ENCODE peak calls at places on chromosomes 16 and 17, in nine cellular contexts. One of them, this sample, is unnamed.

GRCh38 chr17:27244481-27245223 is 49.3 kb upstream of the WSB1 start:
- DNase-seq in anterior cingulate cortex: peak; percentile 15
- DNase-seq in activated CD4-positive, alpha-beta T cell treated with anti-CD3 and anti-CD28 coated beads, Interleukin-2, amount 10 ng/mL, durations not matched to agents 7 days and 5 days: no peak
- DNase-seq in NCI-H1092 treated with DMSO at 0.1 percent for 48 hours: no peak
- DNase-seq in sigmoid colon: peak; percentile 91
- DNase-seq in mammary epithelial cell: peak; percentile 90
- DNase-seq in fibroblast of the aortic adventitia: peak; percentile 99
- DNase-seq in CD8-positive, alpha-beta memory T cell: no peak
- DNase-seq in EL: peak; percentile 91
- DNase-seq in this sample: no peak

GRCh38 chr17:45171338-45172231 is 9.9 kb downstream of the HEXIM2 start:
- DNase-seq in anterior cingulate cortex: peak; percentile 19
- DNase-seq in activated CD4-positive, alpha-beta T cell treated with anti-CD3 and anti-CD28 coated beads, Interleukin-2, amount 10 ng/mL, durations not matched to agents 7 days and 5 days: no peak
- DNase-seq in NCI-H1092 treated with DMSO at 0.1 percent for 48 hours: no peak
- DNase-seq in sigmoid colon: peak; percentile 80
- DNase-seq in mammary epithelial cell: peak; percentile 84
- DNase-seq in fibroblast of the aortic adventitia: no peak
- DNase-seq in CD8-positive, alpha-beta memory T cell: no peak
- DNase-seq in EL: peak; percentile 82
- DNase-seq in this sample: no peak

GRCh38 chr16:27370318-27370717 is 31.7 kb upstream of the IL21R start:
- DNase-seq in anterior cingulate cortex: no peak
- DNase-seq in activated CD4-positive, alpha-beta T cell treated with anti-CD3 and anti-CD28 coated beads, Interleukin-2, amount 10 ng/mL, durations not matched to agents 7 days and 5 days: no peak
- DNase-seq in NCI-H1092 treated with DMSO at 0.1 percent for 48 hours: no peak
- DNase-seq in sigmoid colon: no peak
- DNase-seq in mammary epithelial cell: no peak
- DNase-seq in fibroblast of the aortic adventitia: no peak
- DNase-seq in CD8-positive, alpha-beta memory T cell: no peak
- DNase-seq in EL: no peak
- DNase-seq in this sample: no peak

GRCh38 chr16:57191056-57191536 is 5.0 kb downstream of the RSPRY1 start:
- DNase-seq in anterior cingulate cortex: no peak
- DNase-seq in activated CD4-positive, alpha-beta T cell treated with anti-CD3 and anti-CD28 coated beads, Interleukin-2, amount 10 ng/mL, durations not matched to agents 7 days and 5 days: no peak
- DNase-seq in NCI-H1092 treated with DMSO at 0.1 percent for 48 hours: no peak
- DNase-seq in sigmoid colon: no peak
- DNase-seq in mammary epithelial cell: peak; percentile 77
- DNase-seq in fibroblast of the aortic adventitia: no peak
- DNase-seq in CD8-positive, alpha-beta memory T cell: no peak
- DNase-seq in EL: peak; percentile 74
- DNase-seq in this sample: no peak

GRCh38 chr16:17397499-17397891 is 73.3 kb downstream of the XYLT1 start:
- DNase-seq in anterior cingulate cortex: no peak
- DNase-seq in activated CD4-positive, alpha-beta T cell treated with anti-CD3 and anti-CD28 coated beads, Interleukin-2, amount 10 ng/mL, durations not matched to agents 7 days and 5 days: no peak
- DNase-seq in NCI-H1092 treated with DMSO at 0.1 percent for 48 hours: peak; percentile 98
- DNase-seq in sigmoid colon: no peak
- DNase-seq in mammary epithelial cell: no peak
- DNase-seq in fibroblast of the aortic adventitia: peak; percentile 46
- DNase-seq in CD8-positive, alpha-beta memory T cell: peak; percentile 59
- DNase-seq in EL: peak; percentile 83
- DNase-seq in this sample: no peak

GRCh38 chr17:7903154-7904103 is 12.7 kb downstream of the RNF227 start:
- DNase-seq in anterior cingulate cortex: peak; percentile 16
- DNase-seq in activated CD4-positive, alpha-beta T cell treated with anti-CD3 and anti-CD28 coated beads, Interleukin-2, amount 10 ng/mL, durations not matched to agents 7 days and 5 days: no peak
- DNase-seq in NCI-H1092 treated with DMSO at 0.1 percent for 48 hours: no peak
- DNase-seq in sigmoid colon: peak; percentile 34
- DNase-seq in mammary epithelial cell: peak; percentile 71
- DNase-seq in fibroblast of the aortic adventitia: no peak
- DNase-seq in CD8-positive, alpha-beta memory T cell: no peak
- DNase-seq in EL: no peak
- DNase-seq in this sample: no peak

GRCh38 chr17:50538549-50539410 is 6.2 kb downstream of the EPN3 start:
- DNase-seq in anterior cingulate cortex: no peak
- DNase-seq in activated CD4-positive, alpha-beta T cell treated with anti-CD3 and anti-CD28 coated beads, Interleukin-2, amount 10 ng/mL, durations not matched to agents 7 days and 5 days: no peak
- DNase-seq in NCI-H1092 treated with DMSO at 0.1 percent for 48 hours: no peak
- DNase-seq in sigmoid colon: no peak
- DNase-seq in mammary epithelial cell: no peak
- DNase-seq in fibroblast of the aortic adventitia: no peak
- DNase-seq in CD8-positive, alpha-beta memory T cell: no peak
- DNase-seq in EL: no peak
- DNase-seq in this sample: no peak

GRCh38 chr16:30813821-30814189 is 26.8 kb upstream of the ZNF629 start:
- DNase-seq in anterior cingulate cortex: no peak
- DNase-seq in activated CD4-positive, alpha-beta T cell treated with anti-CD3 and anti-CD28 coated beads, Interleukin-2, amount 10 ng/mL, durations not matched to agents 7 days and 5 days: no peak
- DNase-seq in NCI-H1092 treated with DMSO at 0.1 percent for 48 hours: no peak
- DNase-seq in sigmoid colon: no peak
- DNase-seq in mammary epithelial cell: no peak
- DNase-seq in fibroblast of the aortic adventitia: no peak
- DNase-seq in CD8-positive, alpha-beta memory T cell: no peak
- DNase-seq in EL: no peak
- DNase-seq in this sample: no peak

GRCh38 chr16:4604401-4604800 is 10.3 kb downstream of the UBALD1 start:
- DNase-seq in anterior cingulate cortex: no peak
- DNase-seq in activated CD4-positive, alpha-beta T cell treated with anti-CD3 and anti-CD28 coated beads, Interleukin-2, amount 10 ng/mL, durations not matched to agents 7 days and 5 days: no peak
- DNase-seq in NCI-H1092 treated with DMSO at 0.1 percent for 48 hours: no peak
- DNase-seq in sigmoid colon: no peak
- DNase-seq in mammary epithelial cell: no peak
- DNase-seq in fibroblast of the aortic adventitia: no peak
- DNase-seq in CD8-positive, alpha-beta memory T cell: no peak
- DNase-seq in EL: no peak
- DNase-seq in this sample: no peak

GRCh38 chr16:89041571-89042481 is 51.8 kb upstream of the ACSF3 start:
- DNase-seq in anterior cingulate cortex: no peak
- DNase-seq in activated CD4-positive, alpha-beta T cell treated with anti-CD3 and anti-CD28 coated beads, Interleukin-2, amount 10 ng/mL, durations not matched to agents 7 days and 5 days: no peak
- DNase-seq in NCI-H1092 treated with DMSO at 0.1 percent for 48 hours: no peak
- DNase-seq in sigmoid colon: no peak
- DNase-seq in mammary epithelial cell: no peak
- DNase-seq in fibroblast of the aortic adventitia: no peak
- DNase-seq in CD8-positive, alpha-beta memory T cell: no peak
- DNase-seq in EL: no peak
- DNase-seq in this sample: no peak

GRCh38 chr17:40399185-40399584 is 18.5 kb downstream of the TOP2A start:
- DNase-seq in anterior cingulate cortex: no peak
- DNase-seq in activated CD4-positive, alpha-beta T cell treated with anti-CD3 and anti-CD28 coated beads, Interleukin-2, amount 10 ng/mL, durations not matched to agents 7 days and 5 days: no peak
- DNase-seq in NCI-H1092 treated with DMSO at 0.1 percent for 48 hours: peak; percentile 31
- DNase-seq in sigmoid colon: no peak
- DNase-seq in mammary epithelial cell: no peak
- DNase-seq in fibroblast of the aortic adventitia: peak; percentile 83
- DNase-seq in CD8-positive, alpha-beta memory T cell: no peak
- DNase-seq in EL: peak; percentile 57
- DNase-seq in this sample: peak; percentile 32

GRCh38 chr17:10061131-10061581 is 137.2 kb downstream of the GAS7 start:
- DNase-seq in anterior cingulate cortex: no peak
- DNase-seq in activated CD4-positive, alpha-beta T cell treated with anti-CD3 and anti-CD28 coated beads, Interleukin-2, amount 10 ng/mL, durations not matched to agents 7 days and 5 days: no peak
- DNase-seq in NCI-H1092 treated with DMSO at 0.1 percent for 48 hours: no peak
- DNase-seq in sigmoid colon: no peak
- DNase-seq in mammary epithelial cell: no peak
- DNase-seq in fibroblast of the aortic adventitia: peak; percentile 83
- DNase-seq in CD8-positive, alpha-beta memory T cell: no peak
- DNase-seq in EL: no peak
- DNase-seq in this sample: no peak

GRCh38 chr17:72852267-72852945 is 240.1 kb downstream of the SLC39A11 start:
- DNase-seq in anterior cingulate cortex: no peak
- DNase-seq in activated CD4-positive, alpha-beta T cell treated with anti-CD3 and anti-CD28 coated beads, Interleukin-2, amount 10 ng/mL, durations not matched to agents 7 days and 5 days: no peak
- DNase-seq in NCI-H1092 treated with DMSO at 0.1 percent for 48 hours: no peak
- DNase-seq in sigmoid colon: no peak
- DNase-seq in mammary epithelial cell: no peak
- DNase-seq in fibroblast of the aortic adventitia: no peak
- DNase-seq in CD8-positive, alpha-beta memory T cell: no peak
- DNase-seq in EL: no peak
- DNase-seq in this sample: no peak

GRCh38 chr17:17580662-17581470 is 10.6 kb downstream of the PEMT start:
- DNase-seq in anterior cingulate cortex: no peak
- DNase-seq in activated CD4-positive, alpha-beta T cell treated with anti-CD3 and anti-CD28 coated beads, Interleukin-2, amount 10 ng/mL, durations not matched to agents 7 days and 5 days: no peak
- DNase-seq in NCI-H1092 treated with DMSO at 0.1 percent for 48 hours: no peak
- DNase-seq in sigmoid colon: no peak
- DNase-seq in mammary epithelial cell: no peak
- DNase-seq in fibroblast of the aortic adventitia: no peak
- DNase-seq in CD8-positive, alpha-beta memory T cell: no peak
- DNase-seq in EL: peak; percentile 34
- DNase-seq in this sample: no peak

GRCh38 chr17:27384261-27384701 is 72.0 kb upstream of the KSR1 start:
- DNase-seq in anterior cingulate cortex: peak; percentile 67
- DNase-seq in activated CD4-positive, alpha-beta T cell treated with anti-CD3 and anti-CD28 coated beads, Interleukin-2, amount 10 ng/mL, durations not matched to agents 7 days and 5 days: no peak
- DNase-seq in NCI-H1092 treated with DMSO at 0.1 percent for 48 hours: peak; percentile 60
- DNase-seq in sigmoid colon: peak; percentile 89
- DNase-seq in mammary epithelial cell: peak; percentile 97
- DNase-seq in fibroblast of the aortic adventitia: peak; percentile 99
- DNase-seq in CD8-positive, alpha-beta memory T cell: no peak
- DNase-seq in EL: peak; percentile 98
- DNase-seq in this sample: no peak

GRCh38 chr17:50946223-50946890 is 80.2 kb upstream of the TOB1 start:
- DNase-seq in anterior cingulate cortex: no peak
- DNase-seq in activated CD4-positive, alpha-beta T cell treated with anti-CD3 and anti-CD28 coated beads, Interleukin-2, amount 10 ng/mL, durations not matched to agents 7 days and 5 days: no peak
- DNase-seq in NCI-H1092 treated with DMSO at 0.1 percent for 48 hours: no peak
- DNase-seq in sigmoid colon: peak; percentile 55
- DNase-seq in mammary epithelial cell: no peak
- DNase-seq in fibroblast of the aortic adventitia: no peak
- DNase-seq in CD8-positive, alpha-beta memory T cell: no peak
- DNase-seq in EL: no peak
- DNase-seq in this sample: no peak

GRCh38 chr17:54900457-54901229 is at the start of gene TOM1L1:
- DNase-seq in anterior cingulate cortex: peak; percentile 69
- DNase-seq in activated CD4-positive, alpha-beta T cell treated with anti-CD3 and anti-CD28 coated beads, Interleukin-2, amount 10 ng/mL, durations not matched to agents 7 days and 5 days: peak; percentile 12
- DNase-seq in NCI-H1092 treated with DMSO at 0.1 percent for 48 hours: peak; percentile 88
- DNase-seq in sigmoid colon: peak; percentile 77
- DNase-seq in mammary epithelial cell: peak; percentile 78
- DNase-seq in fibroblast of the aortic adventitia: peak; percentile 45
- DNase-seq in CD8-positive, alpha-beta memory T cell: no peak
- DNase-seq in EL: peak; percentile 80
- DNase-seq in this sample: peak; percentile 86

GRCh38 chr17:17783825-17784598 is 52.8 kb downstream of the SREBF1 start:
- DNase-seq in anterior cingulate cortex: peak; percentile 68
- DNase-seq in activated CD4-positive, alpha-beta T cell treated with anti-CD3 and anti-CD28 coated beads, Interleukin-2, amount 10 ng/mL, durations not matched to agents 7 days and 5 days: no peak
- DNase-seq in NCI-H1092 treated with DMSO at 0.1 percent for 48 hours: peak; percentile 70
- DNase-seq in sigmoid colon: no peak
- DNase-seq in mammary epithelial cell: no peak
- DNase-seq in fibroblast of the aortic adventitia: peak; percentile 36
- DNase-seq in CD8-positive, alpha-beta memory T cell: no peak
- DNase-seq in EL: no peak
- DNase-seq in this sample: no peak

GRCh38 chr17:73697872-73698271 is 53.6 kb upstream of the SDK2 start:
- DNase-seq in anterior cingulate cortex: no peak
- DNase-seq in activated CD4-positive, alpha-beta T cell treated with anti-CD3 and anti-CD28 coated beads, Interleukin-2, amount 10 ng/mL, durations not matched to agents 7 days and 5 days: no peak
- DNase-seq in NCI-H1092 treated with DMSO at 0.1 percent for 48 hours: peak; percentile 77
- DNase-seq in sigmoid colon: no peak
- DNase-seq in mammary epithelial cell: no peak
- DNase-seq in fibroblast of the aortic adventitia: no peak
- DNase-seq in CD8-positive, alpha-beta memory T cell: no peak
- DNase-seq in EL: no peak
- DNase-seq in this sample: no peak

GRCh38 chr17:81322271-81323082 is 27.4 kb upstream of the SLC38A10 start:
- DNase-seq in anterior cingulate cortex: no peak
- DNase-seq in activated CD4-positive, alpha-beta T cell treated with anti-CD3 and anti-CD28 coated beads, Interleukin-2, amount 10 ng/mL, durations not matched to agents 7 days and 5 days: peak; percentile 53
- DNase-seq in NCI-H1092 treated with DMSO at 0.1 percent for 48 hours: no peak
- DNase-seq in sigmoid colon: no peak
- DNase-seq in mammary epithelial cell: no peak
- DNase-seq in fibroblast of the aortic adventitia: no peak
- DNase-seq in CD8-positive, alpha-beta memory T cell: no peak
- DNase-seq in EL: peak; percentile 26
- DNase-seq in this sample: peak; percentile 70

GRCh38 chr16:86214326-86215232 is 295.7 kb upstream of the FOXF1 start:
- DNase-seq in anterior cingulate cortex: no peak
- DNase-seq in activated CD4-positive, alpha-beta T cell treated with anti-CD3 and anti-CD28 coated beads, Interleukin-2, amount 10 ng/mL, durations not matched to agents 7 days and 5 days: no peak
- DNase-seq in NCI-H1092 treated with DMSO at 0.1 percent for 48 hours: no peak
- DNase-seq in sigmoid colon: peak; percentile 60
- DNase-seq in mammary epithelial cell: no peak
- DNase-seq in fibroblast of the aortic adventitia: peak; percentile 30
- DNase-seq in CD8-positive, alpha-beta memory T cell: no peak
- DNase-seq in EL: no peak
- DNase-seq in this sample: no peak

GRCh38 chr16:2825049-2825742 is 4.9 kb upstream of the ZG16B start:
- DNase-seq in anterior cingulate cortex: no peak
- DNase-seq in activated CD4-positive, alpha-beta T cell treated with anti-CD3 and anti-CD28 coated beads, Interleukin-2, amount 10 ng/mL, durations not matched to agents 7 days and 5 days: no peak
- DNase-seq in NCI-H1092 treated with DMSO at 0.1 percent for 48 hours: no peak
- DNase-seq in sigmoid colon: peak; percentile 56
- DNase-seq in mammary epithelial cell: no peak
- DNase-seq in fibroblast of the aortic adventitia: no peak
- DNase-seq in CD8-positive, alpha-beta memory T cell: no peak
- DNase-seq in EL: no peak
- DNase-seq in this sample: no peak

GRCh38 chr17:79630821-79631639 is 20.2 kb upstream of the RBFOX3 start:
- DNase-seq in anterior cingulate cortex: no peak
- DNase-seq in activated CD4-positive, alpha-beta T cell treated with anti-CD3 and anti-CD28 coated beads, Interleukin-2, amount 10 ng/mL, durations not matched to agents 7 days and 5 days: peak; percentile 3
- DNase-seq in NCI-H1092 treated with DMSO at 0.1 percent for 48 hours: no peak
- DNase-seq in sigmoid colon: peak; percentile 18
- DNase-seq in mammary epithelial cell: no peak
- DNase-seq in fibroblast of the aortic adventitia: no peak
- DNase-seq in CD8-positive, alpha-beta memory T cell: peak; percentile 41
- DNase-seq in EL: no peak
- DNase-seq in this sample: no peak

GRCh38 chr17:12947047-12947446 is 70.8 kb downstream of the ELAC2 start:
- DNase-seq in anterior cingulate cortex: no peak
- DNase-seq in activated CD4-positive, alpha-beta T cell treated with anti-CD3 and anti-CD28 coated beads, Interleukin-2, amount 10 ng/mL, durations not matched to agents 7 days and 5 days: no peak
- DNase-seq in NCI-H1092 treated with DMSO at 0.1 percent for 48 hours: no peak
- DNase-seq in sigmoid colon: no peak
- DNase-seq in mammary epithelial cell: no peak
- DNase-seq in fibroblast of the aortic adventitia: no peak
- DNase-seq in CD8-positive, alpha-beta memory T cell: no peak
- DNase-seq in EL: no peak
- DNase-seq in this sample: no peak

GRCh38 chr16:52957199-52957598 is 95.5 kb downstream of the CHD9NB start:
- DNase-seq in anterior cingulate cortex: no peak
- DNase-seq in activated CD4-positive, alpha-beta T cell treated with anti-CD3 and anti-CD28 coated beads, Interleukin-2, amount 10 ng/mL, durations not matched to agents 7 days and 5 days: no peak
- DNase-seq in NCI-H1092 treated with DMSO at 0.1 percent for 48 hours: no peak
- DNase-seq in sigmoid colon: no peak
- DNase-seq in mammary epithelial cell: no peak
- DNase-seq in fibroblast of the aortic adventitia: no peak
- DNase-seq in CD8-positive, alpha-beta memory T cell: no peak
- DNase-seq in EL: no peak
- DNase-seq in this sample: no peak

GRCh38 chr17:49086316-49086605 is 46.3 kb upstream of the B4GALNT2 start:
- DNase-seq in anterior cingulate cortex: no peak
- DNase-seq in activated CD4-positive, alpha-beta T cell treated with anti-CD3 and anti-CD28 coated beads, Interleukin-2, amount 10 ng/mL, durations not matched to agents 7 days and 5 days: no peak
- DNase-seq in NCI-H1092 treated with DMSO at 0.1 percent for 48 hours: no peak
- DNase-seq in sigmoid colon: no peak
- DNase-seq in mammary epithelial cell: no peak
- DNase-seq in fibroblast of the aortic adventitia: no peak
- DNase-seq in CD8-positive, alpha-beta memory T cell: no peak
- DNase-seq in EL: no peak
- DNase-seq in this sample: no peak

GRCh38 chr17:64457156-64457555 is 8.2 kb downstream of the MILR1 start:
- DNase-seq in anterior cingulate cortex: no peak
- DNase-seq in activated CD4-positive, alpha-beta T cell treated with anti-CD3 and anti-CD28 coated beads, Interleukin-2, amount 10 ng/mL, durations not matched to agents 7 days and 5 days: no peak
- DNase-seq in NCI-H1092 treated with DMSO at 0.1 percent for 48 hours: no peak
- DNase-seq in sigmoid colon: no peak
- DNase-seq in mammary epithelial cell: no peak
- DNase-seq in fibroblast of the aortic adventitia: peak; percentile 37
- DNase-seq in CD8-positive, alpha-beta memory T cell: no peak
- DNase-seq in EL: peak; percentile 44
- DNase-seq in this sample: no peak

GRCh38 chr17:2123467-2124251 is 68.8 kb downstream of the HIC1 start:
- DNase-seq in anterior cingulate cortex: no peak
- DNase-seq in activated CD4-positive, alpha-beta T cell treated with anti-CD3 and anti-CD28 coated beads, Interleukin-2, amount 10 ng/mL, durations not matched to agents 7 days and 5 days: no peak
- DNase-seq in NCI-H1092 treated with DMSO at 0.1 percent for 48 hours: no peak
- DNase-seq in sigmoid colon: no peak
- DNase-seq in mammary epithelial cell: no peak
- DNase-seq in fibroblast of the aortic adventitia: peak; percentile 85
- DNase-seq in CD8-positive, alpha-beta memory T cell: no peak
- DNase-seq in EL: peak; percentile 16
- DNase-seq in this sample: no peak

GRCh38 chr16:2250652-2251280 is 621 bp downstream of the ECI1 start:
- DNase-seq in anterior cingulate cortex: no peak
- DNase-seq in activated CD4-positive, alpha-beta T cell treated with anti-CD3 and anti-CD28 coated beads, Interleukin-2, amount 10 ng/mL, durations not matched to agents 7 days and 5 days: peak; percentile 48
- DNase-seq in NCI-H1092 treated with DMSO at 0.1 percent for 48 hours: no peak
- DNase-seq in sigmoid colon: peak; percentile 72
- DNase-seq in mammary epithelial cell: peak; percentile 53
- DNase-seq in fibroblast of the aortic adventitia: peak; percentile 55
- DNase-seq in CD8-positive, alpha-beta memory T cell: no peak
- DNase-seq in EL: peak; percentile 38
- DNase-seq in this sample: no peak

This sample was measured in HCT116.